ENCODE peak calls at places on chromosomes 2 and 18, in six cellular contexts. T is lower lobe of right lung, Q is ovary, H is RWPE2, Z is lower leg skin, S is A549. V is an unnamed sample.

GRCh38 chr2:47265751-47266231 is 110.7 kb upstream of the STPG4 start:
- DNase-seq in T (no peak), Q (no peak), H (no peak), Z (no peak), S (no peak), V (no peak)

GRCh38 chr2:239689410-239689809 is 288.6 kb upstream of the HDAC4 start:
- DNase-seq in T (peak), Q (no peak), H (no peak), Z (no peak), S (no peak), V (peak)

GRCh38 chr2:172972005-172972619 is 103.5 kb upstream of the MAP3K20 start:
- DNase-seq in T (peak), Q (no peak), H (no peak), Z (no peak), S (peak), V (no peak)

GRCh38 chr2:58042486-58042970 is 4.1 kb upstream of the VRK2 start:
- DNase-seq in T (no peak), Q (no peak), H (no peak), Z (no peak), S (peak), V (no peak)

GRCh38 chr2:156430978-156431358 is 5.2 kb upstream of the GPD2 start:
- DNase-seq in T (no peak), Q (no peak), H (no peak), Z (no peak), S (peak), V (no peak)

GRCh38 chr2:121283670-121284245 is 1.2 kb downstream of the TFCP2L1 start:
- DNase-seq in T (no peak), Q (no peak), H (no peak), Z (no peak), S (no peak), V (no peak)

GRCh38 chr18:72468011-72468710 is 76.0 kb downstream of the CBLN2 start:
- DNase-seq in T (no peak), Q (no peak), H (no peak), Z (no peak), S (no peak), V (no peak)

GRCh38 chr2:120239488-120240287 is 13.0 kb upstream of the RALB start:
- DNase-seq in T (no peak), Q (peak), H (no peak), Z (no peak), S (peak), V (peak)

GRCh38 chr2:223648755-223649154 is 46.6 kb upstream of the SCG2 start:
- DNase-seq in T (no peak), Q (no peak), H (no peak), Z (no peak), S (no peak), V (no peak)

GRCh38 chr2:217847552-217848350 is 155.0 kb downstream of the TNS1 start:
- DNase-seq in T (no peak), Q (no peak), H (no peak), Z (no peak), S (no peak), V (no peak)

GRCh38 chr2:112433932-112434730 is 686 bp upstream of the RGPD8 start:
- DNase-seq in T (no peak), Q (no peak), H (no peak), Z (no peak), S (no peak), V (peak)
- TF ChIP-seq CTCF in T (no peak), Q (no peak), H (no peak), Z (no peak), S (no peak), V (no peak)

DNA sequence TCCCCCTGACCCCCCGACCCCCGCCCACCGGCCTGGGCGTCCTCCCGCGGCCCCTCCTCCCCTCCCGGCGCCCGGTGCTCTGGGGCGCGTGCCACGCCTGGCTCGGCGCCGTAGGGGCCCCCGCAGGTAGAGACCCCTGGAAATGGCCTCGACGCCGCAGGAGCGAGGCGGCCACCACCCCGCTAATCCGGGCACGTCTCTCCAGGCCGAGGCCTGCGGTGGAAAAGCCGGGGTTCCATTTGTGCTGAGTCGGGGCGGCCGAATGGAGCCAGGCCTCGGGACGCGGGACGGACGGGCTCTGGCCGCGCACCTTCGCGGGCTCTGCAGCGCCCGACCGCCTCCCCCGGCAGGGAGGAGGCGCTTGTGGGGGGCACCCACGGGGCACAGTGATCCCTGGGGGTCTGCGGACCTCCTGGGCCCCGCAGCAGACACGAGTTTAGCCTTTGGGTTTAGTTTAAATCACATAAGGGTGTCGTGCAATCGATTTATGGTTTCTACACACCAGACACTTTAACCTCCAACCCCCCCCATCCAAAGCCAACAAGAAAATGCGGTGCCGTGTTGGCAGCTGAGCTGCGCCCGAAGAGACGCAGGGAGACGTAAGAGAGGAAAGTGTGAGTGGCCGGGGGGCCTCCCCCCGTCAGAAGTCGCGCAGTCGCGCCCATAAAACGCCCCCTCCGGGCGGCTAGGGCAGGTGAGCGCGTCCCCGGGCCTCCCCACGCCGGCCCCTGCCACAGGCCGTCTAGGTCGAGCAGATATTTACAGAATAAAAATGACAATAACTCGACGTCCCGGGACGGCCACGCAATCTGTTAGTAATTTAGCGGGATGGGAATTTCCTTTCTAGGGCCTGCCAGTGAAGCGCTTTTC is 1.1 kb upstream of the NFATC1 start:
- DNase-seq in T (no peak), Q (no peak), H (peak), Z (no peak), S (no peak), V (peak)
- H3K4me3 ChIP-seq in T (peak), Q (peak), H (peak), Z (peak), S (peak), V (peak)

GRCh38 chr2:3115301-3116042 is 262.1 kb downstream of the EIPR1 start:
- DNase-seq in T (no peak), Q (no peak), H (no peak), Z (no peak), S (no peak), V (peak)
- TF ChIP-seq CTCF in T (no peak), Q (no peak), H (no peak), Z (no peak), S (no peak), V (no peak)

DNA sequence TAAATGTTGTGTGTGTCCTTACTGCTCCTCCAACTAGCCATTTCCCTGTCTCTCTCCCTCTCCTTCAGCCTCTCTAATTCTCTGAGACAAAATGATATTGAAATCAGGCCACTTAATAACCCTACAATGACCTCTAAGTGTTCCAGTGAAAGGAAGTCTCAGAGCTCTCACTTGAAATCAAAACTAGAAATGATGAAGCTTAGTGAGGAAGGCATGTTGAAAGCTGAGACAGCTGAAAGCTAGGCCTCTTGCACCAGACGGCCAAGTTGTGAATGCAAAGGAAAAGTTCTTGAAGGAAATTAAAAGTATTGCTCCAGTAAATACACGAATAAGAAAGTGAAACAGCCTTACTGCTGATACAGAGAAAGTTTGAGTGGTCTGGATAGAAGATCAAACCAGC is 72.9 kb downstream of the PRKCE start:
- DNase-seq in T (no peak), Q (no peak), H (no peak), Z (no peak), S (no peak), V (no peak)
- H3K4me3 ChIP-seq in T (no peak), Q (no peak), H (no peak), Z (no peak), S (no peak), V (no peak)

DNA sequence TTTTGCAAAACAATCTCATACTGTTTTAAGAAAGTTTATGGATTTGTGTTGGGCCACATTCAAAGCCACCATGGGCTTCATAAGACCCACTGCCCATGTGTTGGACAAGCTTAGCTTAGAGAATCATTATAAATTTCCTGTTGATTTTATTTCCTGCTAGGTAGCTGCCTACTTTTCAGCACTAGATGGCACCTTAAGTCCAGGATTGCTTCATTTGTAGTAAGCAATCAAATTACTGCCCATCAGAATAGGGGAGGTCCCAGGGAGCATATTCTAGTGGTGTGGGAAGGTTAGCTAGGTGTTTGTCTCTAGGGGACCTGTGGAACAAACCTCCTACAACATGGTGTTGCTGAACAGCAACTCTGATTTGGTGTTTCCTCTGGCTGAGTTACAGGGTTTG is 11.0 kb upstream of the DCDC2C start:
- DNase-seq in T (no peak), Q (no peak), H (no peak), Z (no peak), S (peak), V (no peak)
- TF ChIP-seq CTCF in T (peak), Q (no peak), H (peak), Z (no peak), S (peak), V (peak)

GRCh38 chr2:175597286-175597685 is 404.8 kb downstream of the LNPK start:
- DNase-seq in T (no peak), Q (no peak), H (no peak), Z (no peak), S (no peak), V (no peak)
- H3K4me3 ChIP-seq in T (no peak), Q (no peak), H (no peak), Z (no peak), S (no peak), V (no peak)

GRCh38 chr2:199309973-199310372 is 147.8 kb downstream of the SATB2 start:
- DNase-seq in T (no peak), Q (no peak), H (no peak), Z (no peak), S (no peak), V (no peak)
- TF ChIP-seq CTCF in T (no peak), Q (no peak), H (no peak), Z (no peak), S (no peak), V (no peak)

GRCh38 chr2:238655131-238655860 is 192.6 kb upstream of the TWIST2 start:
- DNase-seq in T (no peak), Q (no peak), H (no peak), Z (peak), S (no peak), V (no peak)
- H3K4me3 ChIP-seq in T (no peak), Q (no peak), H (no peak), Z (no peak), S (no peak), V (no peak)

DNA sequence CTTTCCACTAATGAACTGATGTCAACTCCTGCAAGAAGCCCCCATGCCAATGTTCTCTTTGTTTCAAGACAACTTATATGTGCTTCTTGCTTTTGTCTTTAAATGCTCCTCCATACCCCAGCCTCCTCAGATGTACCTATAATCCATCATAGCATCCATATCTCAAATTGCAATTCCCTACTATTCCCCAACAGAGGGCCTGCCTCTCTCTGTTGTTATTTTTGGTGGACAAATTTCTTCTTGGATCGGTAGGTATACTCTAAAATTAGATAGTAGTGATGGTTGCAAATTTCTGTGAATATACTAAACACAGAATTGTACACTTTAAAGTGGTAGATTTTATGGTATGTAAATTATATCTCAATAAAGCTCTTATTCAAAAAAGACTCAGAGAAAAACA is 820.1 kb downstream of the METTL4 start:
- DNase-seq in T (no peak), Q (no peak), H (no peak), Z (no peak), S (no peak), V (no peak)
- TF ChIP-seq CTCF in T (no peak), Q (no peak), H (no peak), Z (no peak), S (no peak), V (no peak)

V was measured in tibial artery.